ENCODE peak calls at places on chromosomes 12 and 14, in four cellular contexts. Q, M, B and X are unnamed samples.

GRCh38 chr14:79487632-79488031 is 723.7 kb downstream of the DIO2 start:
- DNase-seq in Q (no peak), M (no peak), B (no peak), X (no peak)

GRCh38 chr12:120220838-120221575 is 20.1 kb upstream of the RPLP0 start:
- DNase-seq in Q (no peak), M (no peak), B (no peak), X (no peak)

GRCh38 chr12:129902371-129903091 is 1.3 kb downstream of the TMEM132D start:
- DNase-seq in Q (no peak), M (no peak), B (no peak), X (no peak)

GRCh38 chr14:74502236-74503019 is 8.9 kb downstream of the ISCA2 start:
- DNase-seq in Q (no peak), M (peak), B (no peak), X (no peak)

GRCh38 chr12:24853588-24853987 is 95.3 kb downstream of the BCAT1 start:
- DNase-seq in Q (no peak), M (no peak), B (no peak), X (peak)

GRCh38 chr12:15164997-15165659 is 56.1 kb downstream of the RERG start:
- DNase-seq in Q (no peak), M (no peak), B (no peak), X (no peak)

GRCh38 chr14:97713023-97713422 is 915.8 kb downstream of the VRK1 start:
- DNase-seq in Q (no peak), M (no peak), B (peak), X (no peak)

GRCh38 chr12:70948976-70949336 is 28.4 kb upstream of the PTPRR start:
- DNase-seq in Q (no peak), M (no peak), B (no peak), X (no peak)

GRCh38 chr12:26150737-26151450 is 26.1 kb upstream of the BHLHE41 start:
- DNase-seq in Q (no peak), M (no peak), B (no peak), X (peak)

GRCh38 chr12:27119797-27120196 is 37.4 kb upstream of the C12orf71 start:
- DNase-seq in Q (no peak), M (no peak), B (no peak), X (no peak)

GRCh38 chr12:119249441-119249840 is 70.7 kb downstream of the HSPB8 start:
- DNase-seq in Q (no peak), M (no peak), B (no peak), X (no peak)

GRCh38 chr14:26595922-26596721 is 1.7 kb downstream of the NOVA1 start:
- DNase-seq in Q (peak), M (no peak), B (no peak), X (no peak)

GRCh38 chr12:88111074-88111652 is 30.7 kb downstream of the CEP290 start:
- DNase-seq in Q (no peak), M (no peak), B (no peak), X (no peak)

GRCh38 chr12:2023365-2023764 is 19.1 kb upstream of the DCP1B start:
- DNase-seq in Q (no peak), M (no peak), B (no peak), X (no peak)

GRCh38 chr12:27592548-27592947 is 68.5 kb downstream of the PPFIBP1 start:
- DNase-seq in Q (no peak), M (no peak), B (no peak), X (no peak)

GRCh38 chr12:132284071-132284492 is 45.3 kb downstream of the GALNT9 start:
- DNase-seq in Q (no peak), M (no peak), B (no peak), X (no peak)

GRCh38 chr14:22478670-22479069 is 110.4 kb downstream of the DAD1 start:
- DNase-seq in Q (no peak), M (no peak), B (no peak), X (no peak)

GRCh38 chr14:89924224-89924623 is 30.3 kb downstream of the EFCAB11 start:
- DNase-seq in Q (no peak), M (no peak), B (no peak), X (no peak)

GRCh38 chr12:93022603-93023340 is 93.7 kb upstream of the EEA1 start:
- DNase-seq in Q (no peak), M (no peak), B (no peak), X (no peak)

GRCh38 chr14:77258566-77258965 is 12.4 kb downstream of the NGB start:
- DNase-seq in Q (no peak), M (no peak), B (no peak), X (no peak)

GRCh38 chr12:120368789-120369475 is at the start of gene MSI1:
- DNase-seq in Q (no peak), M (no peak), B (no peak), X (no peak)

GRCh38 chr12:31106101-31106803 is 32.6 kb downstream of the DDX11 start:
- DNase-seq in Q (no peak), M (no peak), B (no peak), X (no peak)

GRCh38 chr12:38886064-38886463 is 19.3 kb downstream of the CPNE8 start:
- DNase-seq in Q (no peak), M (no peak), B (peak), X (no peak)

GRCh38 chr12:62758216-62758615 is 176.7 kb downstream of the PPM1H start:
- DNase-seq in Q (no peak), M (no peak), B (no peak), X (peak)

GRCh38 chr12:104960464-104960863 is 2.4 kb upstream of the SLC41A2 start:
- DNase-seq in Q (no peak), M (no peak), B (no peak), X (no peak)

GRCh38 chr12:30973171-30973570 is 46.6 kb downstream of the TSPAN11 start:
- DNase-seq in Q (no peak), M (no peak), B (no peak), X (no peak)

GRCh38 chr14:49954171-49954631 is 61.3 kb downstream of the ARF6 start:
- DNase-seq in Q (no peak), M (no peak), B (no peak), X (no peak)

GRCh38 chr12:122094735-122095561 is 16.4 kb downstream of the MLXIP start:
- DNase-seq in Q (no peak), M (no peak), B (no peak), X (no peak)

GRCh38 chr12:89135976-89136634 is 216.2 kb downstream of the DUSP6 start:
- DNase-seq in Q (no peak), M (no peak), B (no peak), X (no peak)

GRCh38 chr14:101219896-101220703 is 316.6 kb upstream of the RTL1 start:
- DNase-seq in Q (no peak), M (peak), B (no peak), X (no peak)

GRCh38 chr12:132222096-132222807 is 78.0 kb downstream of the NOC4L start:
- DNase-seq in Q (no peak), M (peak), B (peak), X (peak)

GRCh38 chr14:81336009-81336408 is 64.1 kb downstream of the STON2 start:
- DNase-seq in Q (no peak), M (no peak), B (no peak), X (no peak)

GRCh38 chr12:50505386-50505827 is 622 bp downstream of the DIP2B start:
- DNase-seq in Q (peak), M (peak), B (no peak), X (no peak)

GRCh38 chr14:30273564-30273880 is 285.4 kb upstream of the G2E3 start:
- DNase-seq in Q (no peak), M (no peak), B (no peak), X (no peak)

GRCh38 chr12:1837541-1838206 is 17.3 kb downstream of the LRTM2 start:
- DNase-seq in Q (no peak), M (no peak), B (peak), X (no peak)